ENCODE peak calls at places on chromosomes 6 and 20, in four cellular contexts. C is IMR-90, F is mesendoderm, Y is H1. R is an unnamed sample.

GRCh38 chr20:49323622-49324238 is 45.9 kb upstream of the ZNFX1 start:
- DNase-seq in C (peak; percentile 74), F (peak; percentile 84), Y (no peak), R (peak; percentile 53)

GRCh38 chr6:40390144-40390800 is 196.9 kb downstream of the LRFN2 start:
- DNase-seq in C (no peak), F (no peak), Y (no peak), R (no peak)

GRCh38 chr20:32642257-32643046 is 31.3 kb downstream of the C20orf203 start:
- DNase-seq in C (no peak), F (no peak), Y (no peak), R (no peak)

GRCh38 chr6:99344289-99344688 is 5.2 kb downstream of the FAXC start:
- DNase-seq in C (peak; percentile 60), F (peak; percentile 22), Y (no peak), R (no peak)

GRCh38 chr6:148525453-148525852 is 182.8 kb downstream of the SASH1 start:
- DNase-seq in C (peak; percentile 95), F (no peak), Y (no peak), R (no peak)

GRCh38 chr6:63943826-63944225 is 308.2 kb downstream of the PHF3 start:
- DNase-seq in C (no peak), F (peak; percentile 42), Y (peak; percentile 13), R (peak; percentile 40)

GRCh38 chr6:2804516-2804915 is 37.1 kb downstream of the SERPINB1 start:
- DNase-seq in C (no peak), F (no peak), Y (no peak), R (no peak)

GRCh38 chr20:19137641-19138040 is 74.8 kb upstream of the SLC24A3 start:
- DNase-seq in C (no peak), F (no peak), Y (no peak), R (no peak)

GRCh38 chr6:43608310-43608763 is 20.7 kb downstream of the GTPBP2 start:
- DNase-seq in C (peak; percentile 86), F (peak; percentile 88), Y (peak; percentile 17), R (peak; percentile 65)

GRCh38 chr6:52360601-52361346 is 1.2 kb upstream of the PAQR8 start:
- DNase-seq in C (no peak), F (no peak), Y (no peak), R (no peak)

GRCh38 chr6:52363222-52363867 is 1.4 kb downstream of the PAQR8 start:
- DNase-seq in C (peak; percentile 5), F (no peak), Y (no peak), R (no peak)

GRCh38 chr6:52361347-52361944 is 505 bp upstream of the PAQR8 start:
- DNase-seq in C (peak; percentile 4), F (peak; percentile 7), Y (no peak), R (no peak)

GRCh38 chr6:52361945-52362442 is at the start of gene PAQR8:
- DNase-seq in C (peak; percentile 51), F (peak; percentile 37), Y (no peak), R (peak; percentile 45)

DNA sequence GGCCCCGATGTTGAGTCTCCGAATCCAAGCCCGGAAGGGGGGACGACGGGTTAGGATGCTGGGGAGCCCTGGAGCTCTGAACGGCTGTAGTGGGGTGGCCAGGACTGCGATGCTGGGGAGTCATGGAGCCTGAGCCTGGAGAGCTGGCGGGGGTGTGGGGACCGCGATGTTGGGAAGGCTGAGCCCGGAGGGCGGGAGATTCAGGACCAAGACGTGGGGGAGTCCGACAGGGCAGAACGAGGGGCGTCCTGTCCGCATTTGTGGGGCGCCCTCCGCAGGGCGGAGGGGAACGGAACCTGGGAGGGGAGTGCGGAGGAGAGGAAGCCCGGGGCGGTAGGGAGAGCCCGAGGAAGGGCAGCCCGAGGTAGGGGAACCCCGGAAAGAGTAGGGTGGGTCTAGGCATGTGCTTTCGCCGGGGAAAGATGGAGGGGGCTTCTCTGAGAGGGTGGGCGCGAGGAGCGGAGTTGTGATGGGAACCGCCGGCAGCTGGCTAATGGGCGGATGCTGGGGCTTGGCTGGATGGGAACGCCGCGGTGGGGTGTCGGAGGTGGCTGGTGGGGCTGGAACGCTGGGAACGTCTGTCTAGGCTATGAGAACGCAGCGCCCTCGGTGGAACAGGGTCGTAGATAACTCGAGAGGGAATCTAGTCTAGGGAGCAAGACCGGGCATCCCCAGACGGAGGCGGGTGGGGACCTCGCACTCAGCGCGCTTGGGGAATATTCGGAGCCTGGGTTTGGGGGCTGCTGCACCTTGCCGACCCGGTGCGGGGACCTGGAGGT is 681 bp downstream of the PAQR8 start:
- DNase-seq in C (no peak), F (peak; percentile 30), Y (no peak), R (peak; percentile 58)
- H4K5ac ChIP-seq in C (no peak overlapping the region), F (no peak overlapping the region), Y (no peak overlapping the region), R (no peak overlapping the region)

DNA sequence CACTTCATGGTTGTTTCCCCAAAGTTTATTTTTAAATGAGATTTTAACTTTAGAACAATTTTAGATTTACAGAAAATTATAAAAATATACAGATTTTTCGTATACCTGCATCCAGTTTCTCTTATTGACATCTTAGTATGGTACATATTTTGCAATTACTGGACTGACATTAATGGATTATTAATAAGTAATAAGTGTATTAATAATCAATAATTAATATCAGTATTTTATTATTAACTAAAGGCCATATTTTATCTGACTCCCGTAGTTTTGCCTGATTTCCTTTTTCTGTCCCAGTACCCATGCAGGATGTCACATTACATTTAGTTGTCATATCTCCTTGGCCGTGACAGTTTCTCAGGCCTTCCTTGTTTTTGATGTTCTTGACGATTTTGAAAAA is 307.0 kb downstream of the C6orf118 start:
- DNase-seq in C (no peak), F (no peak), Y (no peak), R (no peak)
- H4K5ac ChIP-seq in C (no peak overlapping the region), F (no peak overlapping the region), Y (no peak overlapping the region), R (no peak overlapping the region)

DNA sequence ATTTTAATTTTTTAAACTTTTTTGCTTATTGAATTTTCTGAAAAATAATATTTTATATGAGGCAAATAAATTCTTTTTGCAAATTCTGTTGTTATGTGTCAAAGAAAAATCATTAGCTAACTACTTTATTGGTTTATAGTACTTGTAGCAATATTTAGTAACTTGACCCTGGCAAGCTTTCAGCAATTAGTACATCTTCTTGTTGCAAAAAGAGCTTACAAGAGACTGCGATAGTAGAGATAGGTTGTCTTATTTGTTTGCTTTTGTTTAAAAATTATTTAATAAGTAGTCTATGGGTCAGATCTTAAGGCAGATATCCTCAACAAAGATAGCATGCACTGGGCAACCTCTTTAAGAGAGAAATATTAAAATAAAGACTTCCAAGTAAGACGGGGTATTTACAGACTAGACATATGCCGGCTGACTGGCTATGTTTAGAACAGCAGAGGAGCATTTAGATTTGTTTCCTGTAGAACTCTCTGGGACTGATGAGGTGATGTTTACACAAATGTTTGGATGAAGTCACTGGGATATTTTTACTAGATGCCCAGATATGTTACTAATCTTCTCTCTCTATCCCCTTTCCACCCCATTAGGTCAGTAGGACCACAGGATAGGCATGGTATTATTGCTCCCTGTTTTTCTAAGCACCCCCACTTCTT is 24.9 kb downstream of the VGLL2 start:
- DNase-seq in C (no peak), F (no peak), Y (no peak), R (no peak)
- H4K5ac ChIP-seq in C (no peak overlapping the region), F (no peak overlapping the region), Y (no peak overlapping the region), R (no peak overlapping the region)

DNA sequence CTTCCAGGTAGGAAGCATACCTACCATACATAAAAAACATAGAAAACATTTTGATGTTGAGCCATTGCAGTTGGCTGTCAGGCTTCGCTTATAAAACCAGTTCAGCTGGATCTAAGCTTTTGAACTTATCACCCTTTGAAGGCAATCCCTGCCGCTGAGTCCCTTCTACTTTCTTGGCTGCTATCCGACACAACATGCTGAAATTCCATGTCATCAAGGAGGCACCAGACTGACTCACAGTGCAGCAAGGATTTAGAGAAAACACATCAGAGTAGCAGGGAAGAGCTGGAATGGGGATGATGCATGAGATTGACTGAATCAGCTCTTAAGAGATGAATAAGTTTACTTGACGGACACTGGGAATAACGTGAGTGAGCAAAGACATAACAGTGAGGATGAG is 135.0 kb upstream of the MAN1A1 start:
- DNase-seq in C (peak; percentile 94), F (peak; percentile 44), Y (no peak), R (no peak)
- H4K5ac ChIP-seq in C (no peak overlapping the region), F (no peak overlapping the region), Y (no peak overlapping the region), R (no peak overlapping the region)

GRCh38 chr6:119186490-119186889 is 108.0 kb upstream of the FAM184A start:
- DNase-seq in C (no peak), F (peak; percentile 15), Y (no peak), R (peak; percentile 29)
- H4K5ac ChIP-seq in C (no peak overlapping the region), F (no peak overlapping the region), Y (no peak overlapping the region), R (no peak overlapping the region)

GRCh38 chr6:114435985-114436384 is 93.2 kb upstream of the HS3ST5 start:
- DNase-seq in C (no peak), F (no peak), Y (no peak), R (no peak)

GRCh38 chr6:114432380-114432779 is 89.6 kb upstream of the HS3ST5 start:
- DNase-seq in C (no peak), F (no peak), Y (no peak), R (no peak)

GRCh38 chr6:114430534-114431124 is 87.8 kb upstream of the HS3ST5 start:
- DNase-seq in C (no peak), F (peak; percentile 60), Y (no peak), R (no peak)
- H4K5ac ChIP-seq in C (no peak overlapping the region), F (no peak overlapping the region), Y (peak overlapping the region; percentile 78), R (no peak overlapping the region)

GRCh38 chr20:41358230-41358629 is 8.4 kb downstream of the EMILIN3 start:
- DNase-seq in C (no peak), F (no peak), Y (no peak), R (peak; percentile 22)
- H4K5ac ChIP-seq in C (no peak overlapping the region), F (no peak overlapping the region), Y (no peak overlapping the region), R (no peak overlapping the region)

GRCh38 chr6:121809211-121809610 is 373.8 kb downstream of the GJA1 start:
- DNase-seq in C (no peak), F (no peak), Y (no peak), R (no peak)
- H4K5ac ChIP-seq in C (peak overlapping the region; percentile 77), F (no peak overlapping the region), Y (no peak overlapping the region), R (no peak overlapping the region)

GRCh38 chr6:4374231-4374630 is 238.9 kb upstream of the ECI2 start:
- DNase-seq in C (no peak), F (no peak), Y (no peak), R (no peak)
- H4K5ac ChIP-seq in C (no peak overlapping the region), F (no peak overlapping the region), Y (no peak overlapping the region), R (no peak overlapping the region)

GRCh38 chr6:38543022-38543421 is 96.7 kb downstream of the BTBD9 start:
- DNase-seq in C (no peak), F (no peak), Y (no peak), R (no peak)
- H4K5ac ChIP-seq in C (no peak overlapping the region), F (no peak overlapping the region), Y (no peak overlapping the region), R (no peak overlapping the region)

R was measured in H9.